ENCODE peak calls at places on chromosomes 6 and 20, in four cellular contexts. One of them, this sample, is unnamed.
A peak's percentile ranks its signal among the peaks of the same experiment; 100 is the strongest.

GRCh38 chr6:170260686-170261085 is 30.2 kb downstream of the DLL1 start:
- DNase-seq in HCT116: peak; percentile 21
- DNase-seq in hepatocyte: no peak
- DNase-seq in GM23338: no peak
- DNase-seq in this sample: no peak

GRCh38 chr20:43799150-43799711 is 72.4 kb upstream of the GTSF1L start:
- DNase-seq in HCT116: no peak
- DNase-seq in hepatocyte: peak; percentile 8
- DNase-seq in GM23338: no peak
- DNase-seq in this sample: no peak

GRCh38 chr6:31393932-31394331 is 9.5 kb upstream of the MICA start:
- DNase-seq in HCT116: no peak
- DNase-seq in hepatocyte: no peak
- DNase-seq in GM23338: no peak
- DNase-seq in this sample: no peak

GRCh38 chr20:57824909-57825308 is 115.1 kb upstream of the PMEPA1 start:
- DNase-seq in HCT116: no peak
- DNase-seq in hepatocyte: no peak
- DNase-seq in GM23338: no peak
- DNase-seq in this sample: no peak

GRCh38 chr6:158666637-158667359 is 16.9 kb downstream of the SYTL3 start:
- DNase-seq in HCT116: no peak
- DNase-seq in hepatocyte: no peak
- DNase-seq in GM23338: no peak
- DNase-seq in this sample: no peak

GRCh38 chr6:21595265-21595950 is 1.9 kb downstream of the SOX4 start:
- DNase-seq in HCT116: no peak
- DNase-seq in hepatocyte: peak; percentile 44
- DNase-seq in GM23338: no peak
- DNase-seq in this sample: peak; percentile 45

GRCh38 chr6:170473226-170473789 is 79.8 kb downstream of the PSMB1 start:
- DNase-seq in HCT116: no peak
- DNase-seq in hepatocyte: no peak
- DNase-seq in GM23338: no peak
- DNase-seq in this sample: no peak

GRCh38 chr6:28585335-28585734 is 59.7 kb downstream of the GPX5 start:
- DNase-seq in HCT116: no peak
- DNase-seq in hepatocyte: peak; percentile 59
- DNase-seq in GM23338: no peak
- DNase-seq in this sample: no peak

GRCh38 chr6:66429220-66429619 is 722.2 kb upstream of the EYS start:
- DNase-seq in HCT116: no peak
- DNase-seq in hepatocyte: no peak
- DNase-seq in GM23338: no peak
- DNase-seq in this sample: peak; percentile 67

GRCh38 chr6:10397756-10398438 is 17.0 kb downstream of the TFAP2A start:
- DNase-seq in HCT116: no peak
- DNase-seq in hepatocyte: no peak
- DNase-seq in GM23338: no peak
- DNase-seq in this sample: no peak

GRCh38 chr6:69422474-69422873 is 374.3 kb downstream of the LMBRD1 start:
- DNase-seq in HCT116: no peak
- DNase-seq in hepatocyte: no peak
- DNase-seq in GM23338: peak; percentile 2
- DNase-seq in this sample: no peak

GRCh38 chr20:6575912-6576391 is 191.5 kb upstream of the BMP2 start:
- DNase-seq in HCT116: no peak
- DNase-seq in hepatocyte: peak; percentile 12
- DNase-seq in GM23338: no peak
- DNase-seq in this sample: no peak

GRCh38 chr6:30684386-30685156 is 1.9 kb downstream of the PPP1R18 start:
- DNase-seq in HCT116: no peak
- DNase-seq in hepatocyte: no peak
- DNase-seq in GM23338: no peak
- DNase-seq in this sample: no peak

GRCh38 chr6:35948725-35949124 is 27.8 kb upstream of the SRPK1 start:
- DNase-seq in HCT116: peak; percentile 40
- DNase-seq in hepatocyte: no peak
- DNase-seq in GM23338: peak; percentile 75
- DNase-seq in this sample: peak; percentile 34

GRCh38 chr20:1033751-1034419 is 31.8 kb upstream of the RSPO4 start:
- DNase-seq in HCT116: no peak
- DNase-seq in hepatocyte: no peak
- DNase-seq in GM23338: no peak
- DNase-seq in this sample: no peak

GRCh38 chr6:72416744-72417143 is 205.1 kb upstream of the KCNQ5 start:
- DNase-seq in HCT116: no peak
- DNase-seq in hepatocyte: no peak
- DNase-seq in GM23338: no peak
- DNase-seq in this sample: no peak

GRCh38 chr6:143562143-143562542 is 50.6 kb upstream of the FUCA2 start:
- DNase-seq in HCT116: no peak
- DNase-seq in hepatocyte: no peak
- DNase-seq in GM23338: no peak
- DNase-seq in this sample: no peak

GRCh38 chr20:11012975-11013374 is 339.2 kb upstream of the JAG1 start:
- DNase-seq in HCT116: no peak
- DNase-seq in hepatocyte: no peak
- DNase-seq in GM23338: no peak
- DNase-seq in this sample: no peak

GRCh38 chr6:42520786-42521607 is 42.8 kb upstream of the UBR2 start:
- DNase-seq in HCT116: peak; percentile 34
- DNase-seq in hepatocyte: no peak
- DNase-seq in GM23338: no peak
- DNase-seq in this sample: peak; percentile 25

GRCh38 chr6:4125500-4125899 is 9.9 kb downstream of the ECI2 start:
- DNase-seq in HCT116: no peak
- DNase-seq in hepatocyte: no peak
- DNase-seq in GM23338: no peak
- DNase-seq in this sample: no peak

GRCh38 chr6:4128072-4128471 is 7.3 kb downstream of the ECI2 start:
- DNase-seq in HCT116: no peak
- DNase-seq in hepatocyte: no peak
- DNase-seq in GM23338: no peak
- DNase-seq in this sample: no peak

GRCh38 chr6:4124361-4124760 is 11.0 kb downstream of the ECI2 start:
- DNase-seq in HCT116: no peak
- DNase-seq in hepatocyte: no peak
- DNase-seq in GM23338: no peak
- DNase-seq in this sample: no peak

GRCh38 chr6:4128748-4129147 is 6.6 kb downstream of the ECI2 start:
- DNase-seq in HCT116: no peak
- DNase-seq in hepatocyte: no peak
- DNase-seq in GM23338: no peak
- DNase-seq in this sample: no peak

DNA sequence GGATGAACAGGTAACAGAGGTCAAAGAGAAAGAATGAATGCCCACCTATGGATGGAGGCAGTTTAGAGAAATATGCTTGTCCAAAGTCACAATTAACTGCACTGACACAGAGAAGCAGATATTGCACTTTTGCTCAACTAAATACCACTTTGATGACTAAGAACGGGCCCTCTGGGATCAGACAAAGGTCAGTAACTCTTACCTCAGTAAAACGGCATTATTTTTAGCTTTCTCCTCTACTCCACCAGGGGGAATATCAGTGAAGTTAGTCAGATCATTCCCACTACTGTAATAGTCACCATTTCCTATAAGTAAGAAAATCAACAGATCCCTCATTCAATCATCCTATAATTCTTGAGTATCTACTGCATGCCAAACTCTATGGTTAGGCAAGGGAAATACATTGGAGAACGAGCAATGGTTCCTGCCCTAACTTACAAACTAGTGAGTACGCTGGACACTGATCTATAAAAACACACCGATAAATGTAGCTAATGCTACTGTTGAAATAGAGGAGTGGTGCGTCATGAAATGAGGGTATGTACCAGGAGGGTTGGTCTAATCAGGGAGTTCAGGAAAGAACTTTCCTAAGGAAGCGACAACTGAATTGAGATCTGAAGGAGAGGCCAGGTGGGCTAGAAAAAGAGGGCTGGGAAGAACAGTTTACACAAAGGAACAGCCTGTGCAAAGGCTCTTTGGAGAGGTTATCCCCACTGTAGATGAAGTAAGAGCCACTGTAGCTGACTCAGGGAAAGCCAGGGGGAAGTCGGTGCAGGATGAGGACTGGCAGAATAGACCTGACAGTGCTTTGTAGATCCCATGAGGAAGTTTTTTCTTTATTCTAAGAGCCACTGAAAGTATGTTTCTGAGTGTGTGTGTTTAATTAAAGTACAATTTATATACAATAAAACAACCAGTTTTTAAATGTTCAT is 9.2 kb downstream of the ECI2 start:
- DNase-seq in HCT116: peak; percentile 42
- DNase-seq in hepatocyte: peak; percentile 75
- DNase-seq in GM23338: peak; percentile 27
- DNase-seq in this sample: no peak
- H3K27ac ChIP-seq in HCT116: peak overlapping the region; percentile 62
- H3K27ac ChIP-seq in hepatocyte: peak overlapping the region; percentile 67
- H3K27ac ChIP-seq in GM23338: no peak overlapping the region
- H3K27ac ChIP-seq in this sample: no peak overlapping the region

DNA sequence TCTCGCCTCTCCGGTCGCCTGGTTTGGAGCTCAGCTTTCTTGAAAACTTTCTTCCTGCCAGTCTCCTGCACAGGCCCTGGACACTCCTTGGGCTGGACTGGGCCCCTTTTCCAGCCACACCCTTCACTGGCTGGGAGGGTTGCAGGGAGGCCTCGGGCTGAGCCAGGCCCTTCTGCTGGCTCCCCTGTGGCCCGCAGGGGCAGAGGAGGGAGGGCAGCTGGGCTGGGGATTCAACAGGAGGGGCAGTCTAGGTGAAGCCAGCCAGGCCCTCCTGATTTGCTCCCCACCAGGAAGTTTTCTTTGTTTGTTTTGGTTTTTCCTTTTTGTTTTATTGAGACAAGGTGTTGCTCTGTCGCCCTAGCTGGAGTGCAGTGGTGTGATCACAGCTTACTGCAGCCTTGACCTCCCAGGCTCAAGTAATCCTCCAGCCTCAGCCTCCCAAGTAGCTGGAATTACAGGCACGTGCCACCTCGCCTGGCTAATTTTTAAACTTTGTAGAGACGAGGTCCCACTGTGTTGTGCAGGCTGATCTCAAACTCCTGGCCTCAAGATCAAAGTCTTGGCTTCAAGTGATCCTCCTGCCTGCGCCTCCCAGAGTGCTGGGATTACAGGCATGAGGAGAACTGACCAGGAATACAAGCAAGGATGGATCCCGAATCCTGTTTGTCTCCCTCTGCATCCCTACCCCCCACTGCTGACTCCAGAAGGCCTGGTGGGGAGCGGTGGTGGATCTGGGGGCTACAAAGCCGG is 23.5 kb upstream of the CDH22 start:
- DNase-seq in HCT116: no peak
- DNase-seq in hepatocyte: peak; percentile 53
- DNase-seq in GM23338: no peak
- DNase-seq in this sample: no peak
- TF ChIP-seq EZH2 in HCT116: no peak
- TF ChIP-seq EZH2 in hepatocyte: no peak
- TF ChIP-seq EZH2 in GM23338: no peak
- TF ChIP-seq EZH2 in this sample: no peak

DNA sequence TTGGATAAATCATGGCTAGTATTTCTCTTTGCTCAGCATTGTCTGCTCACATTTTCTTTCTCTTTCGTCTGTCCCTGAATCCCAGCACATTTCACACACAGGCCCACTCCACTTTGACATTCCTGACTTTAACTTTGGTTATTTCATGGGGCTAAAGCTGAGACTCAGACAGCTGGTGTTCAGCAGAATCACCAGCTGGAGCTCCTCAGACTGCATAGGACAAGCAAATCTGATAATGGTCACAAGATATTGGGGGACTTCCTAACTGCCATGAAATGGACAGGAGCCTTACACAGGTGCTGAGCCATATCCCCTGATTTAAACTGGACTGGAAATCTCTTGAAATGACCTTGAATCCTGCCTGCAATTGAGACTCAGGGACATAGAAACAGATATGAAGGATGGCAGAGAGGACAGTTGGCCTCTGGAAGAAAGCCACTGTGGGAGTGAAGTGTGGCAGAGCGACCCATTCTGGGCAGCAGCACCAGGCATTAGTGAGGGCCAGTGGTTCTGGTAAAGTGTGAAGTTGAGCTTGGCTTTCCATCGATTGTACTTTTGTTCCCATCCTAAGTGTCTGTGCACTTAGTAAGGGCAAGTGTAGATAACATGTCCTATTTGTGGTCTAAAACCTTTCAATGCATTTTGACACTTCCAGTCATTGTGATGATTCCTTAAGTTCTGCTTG is 10.0 kb upstream of the IFNGR1 start:
- DNase-seq in HCT116: no peak
- DNase-seq in hepatocyte: no peak
- DNase-seq in GM23338: no peak
- DNase-seq in this sample: no peak
- H3K27ac ChIP-seq in HCT116: no peak overlapping the region
- H3K27ac ChIP-seq in hepatocyte: no peak overlapping the region
- H3K27ac ChIP-seq in GM23338: no peak overlapping the region
- H3K27ac ChIP-seq in this sample: no peak overlapping the region

GRCh38 chr6:133891814-133892443 is 3.0 kb downstream of the TCF21 start:
- DNase-seq in HCT116: no peak
- DNase-seq in hepatocyte: no peak
- DNase-seq in GM23338: no peak
- DNase-seq in this sample: no peak

GRCh38 chr6:133890941-133891813 is 2.3 kb downstream of the TCF21 start:
- DNase-seq in HCT116: no peak
- DNase-seq in hepatocyte: peak; percentile 39
- DNase-seq in GM23338: peak; percentile 80
- DNase-seq in this sample: no peak

GRCh38 chr6:133894369-133894768 is 5.5 kb downstream of the TCF21 start:
- DNase-seq in HCT116: no peak
- DNase-seq in hepatocyte: no peak
- DNase-seq in GM23338: no peak
- DNase-seq in this sample: no peak

GRCh38 chr6:133893324-133893692 is 4.4 kb downstream of the TCF21 start:
- DNase-seq in HCT116: no peak
- DNase-seq in hepatocyte: no peak
- DNase-seq in GM23338: no peak
- DNase-seq in this sample: no peak

DNA sequence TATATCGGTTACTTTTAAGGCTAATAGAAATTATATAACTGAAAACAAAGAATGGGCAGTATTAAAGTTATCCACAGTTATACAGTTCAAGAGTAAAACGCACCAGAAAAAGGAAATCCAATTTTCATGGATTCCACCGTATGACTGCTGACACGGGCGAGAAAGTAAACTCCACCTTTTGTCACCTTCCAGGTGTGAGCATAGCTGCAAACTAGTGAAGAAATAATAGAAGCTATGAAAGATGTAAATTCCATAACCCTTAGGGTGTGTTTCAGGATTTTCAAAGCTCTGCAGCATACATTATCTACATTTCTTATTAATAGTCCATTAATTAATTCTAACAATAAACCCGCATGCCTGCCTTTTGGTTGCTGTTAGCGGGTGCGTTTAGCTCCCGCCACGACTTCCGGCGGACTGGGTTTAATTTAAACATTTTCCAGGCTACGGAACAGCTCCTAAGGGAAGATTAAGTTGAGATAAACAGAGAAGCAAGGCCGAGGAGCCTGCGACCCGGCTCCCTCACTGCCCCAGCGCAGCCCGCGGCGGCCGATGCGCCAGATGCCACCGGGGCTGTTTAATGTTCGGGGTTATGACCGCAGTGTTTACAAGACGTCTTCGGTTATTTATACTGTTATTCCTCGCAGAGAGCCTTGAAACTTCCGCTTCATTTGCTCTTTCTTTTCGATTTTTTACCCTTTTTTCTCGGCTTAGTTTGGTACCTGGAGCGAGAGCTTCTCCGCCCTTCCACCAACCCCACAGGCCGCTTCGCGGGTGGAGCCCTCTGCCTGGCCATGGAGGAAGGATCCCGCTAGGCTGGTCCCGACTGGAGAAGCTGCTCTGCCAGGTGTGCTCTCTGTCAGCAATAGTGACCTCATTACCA is 3.8 kb downstream of the TCF21 start:
- DNase-seq in HCT116: no peak
- DNase-seq in hepatocyte: peak; percentile 23
- DNase-seq in GM23338: peak; percentile 59
- DNase-seq in this sample: no peak
- TF ChIP-seq EZH2 in HCT116: no peak
- TF ChIP-seq EZH2 in hepatocyte: peak; percentile 84
- TF ChIP-seq EZH2 in GM23338: peak; percentile 95
- TF ChIP-seq EZH2 in this sample: peak; percentile 61